ENCODE peak calls at places on chromosomes 12 and 14, in five cellular contexts. A is CD8-positive, alpha-beta T cell; Z is pancreas; G is stomach; J is sigmoid colon. H is an unnamed sample. For H3K4me1, the result is how much of the 10 kb centered on the place peaks cover.

GRCh38 chr14:99774204-99774497 is 19.1 kb upstream of the EML1 start:
- DNase-seq in A (no peak), Z (no peak), G (no peak), J (no peak), H (no peak)

GRCh38 chr12:60845696-60846095 is 1249.9 kb downstream of the SLC16A7 start:
- DNase-seq in A (no peak), Z (no peak), G (no peak), J (no peak), H (no peak)

GRCh38 chr12:97923546-97923945 is 460.9 kb downstream of the RMST start:
- DNase-seq in A (no peak), Z (no peak), G (no peak), J (no peak), H (no peak)

GRCh38 chr14:36510078-36510799 is 9.8 kb downstream of the NKX2-1 start:
- DNase-seq in A (no peak), Z (no peak), G (no peak), J (no peak), H (no peak)

GRCh38 chr14:68397827-68398226 is 395.0 kb downstream of the ZFP36L1 start:
- DNase-seq in A (no peak), Z (no peak), G (no peak), J (no peak), H (no peak)

GRCh38 chr14:102683399-102684275 is 91.2 kb downstream of the RCOR1 start:
- DNase-seq in A (no peak), Z (peak), G (peak), J (no peak), H (no peak)

GRCh38 chr14:59632381-59632780 is 55.8 kb upstream of the CCDC175 start:
- DNase-seq in A (no peak), Z (no peak), G (peak), J (no peak), H (peak)

GRCh38 chr14:36238666-36239363 is 62.3 kb upstream of the PTCSC3 start:
- DNase-seq in A (no peak), Z (no peak), G (no peak), J (no peak), H (peak)

GRCh38 chr12:69467400-69467799 is 2.8 kb upstream of the FRS2 start:
- DNase-seq in A (no peak), Z (no peak), G (no peak), J (no peak), H (no peak)

GRCh38 chr14:88269816-88270416 is 53.2 kb downstream of the KCNK10 start:
- DNase-seq in A (no peak), Z (peak), G (no peak), J (no peak), H (no peak)

GRCh38 chr12:24991209-24992049 is 42.5 kb upstream of the BCAT1 start:
- DNase-seq in A (no peak), Z (no peak), G (no peak), J (no peak), H (peak)

GRCh38 chr12:4118017-4118510 is 155.5 kb upstream of the CCND2 start:
- DNase-seq in A (no peak), Z (no peak), G (no peak), J (peak), H (peak)

GRCh38 chr12:88188180-88188579 is 46.1 kb downstream of the TMTC3 start:
- DNase-seq in A (no peak), Z (no peak), G (no peak), J (no peak), H (peak)

GRCh38 chr12:1805441-1806081 is 14.8 kb upstream of the LRTM2 start:
- DNase-seq in A (no peak), Z (no peak), G (no peak), J (peak), H (no peak)

GRCh38 chr12:78035913-78036658 is 205.4 kb downstream of the NAV3 start:
- DNase-seq in A (no peak), Z (no peak), G (no peak), J (no peak), H (no peak)

GRCh38 chr14:104134061-104134965 is 4.1 kb upstream of the KIF26A start:
- DNase-seq in A (no peak), Z (peak), G (no peak), J (no peak), H (no peak)

GRCh38 chr14:85529803-85530574 is at the start of gene FLRT2:
- DNase-seq in A (no peak), Z (peak), G (peak), J (peak), H (peak)

GRCh38 chr12:3122841-3123678 is 45.9 kb downstream of the TSPAN9 start:
- DNase-seq in A (no peak), Z (no peak), G (no peak), J (no peak), H (no peak)

GRCh38 chr14:75861161-75861621 is 120.6 kb downstream of the TGFB3 start:
- DNase-seq in A (no peak), Z (no peak), G (no peak), J (peak), H (no peak)

GRCh38 chr12:3869860-3870259 is 3.3 kb downstream of the PARP11 start:
- DNase-seq in A (peak), Z (no peak), G (no peak), J (no peak), H (no peak)

GRCh38 chr14:94125659-94126418 is 3.6 kb downstream of the IFI27L2 start:
- DNase-seq in A (no peak), Z (no peak), G (peak), J (peak), H (no peak)

GRCh38 chr14:59229653-59230406 is 41.4 kb downstream of the DAAM1 start:
- DNase-seq in A (no peak), Z (no peak), G (no peak), J (no peak), H (no peak)

GRCh38 chr14:22935156-22935555 is 6.0 kb upstream of the PRMT5 start:
- DNase-seq in A (no peak), Z (no peak), G (no peak), J (no peak), H (no peak)

GRCh38 chr14:77920312-77920711 is 120.4 kb downstream of the ADCK1 start:
- DNase-seq in A (no peak), Z (no peak), G (no peak), J (no peak), H (no peak)

DNA sequence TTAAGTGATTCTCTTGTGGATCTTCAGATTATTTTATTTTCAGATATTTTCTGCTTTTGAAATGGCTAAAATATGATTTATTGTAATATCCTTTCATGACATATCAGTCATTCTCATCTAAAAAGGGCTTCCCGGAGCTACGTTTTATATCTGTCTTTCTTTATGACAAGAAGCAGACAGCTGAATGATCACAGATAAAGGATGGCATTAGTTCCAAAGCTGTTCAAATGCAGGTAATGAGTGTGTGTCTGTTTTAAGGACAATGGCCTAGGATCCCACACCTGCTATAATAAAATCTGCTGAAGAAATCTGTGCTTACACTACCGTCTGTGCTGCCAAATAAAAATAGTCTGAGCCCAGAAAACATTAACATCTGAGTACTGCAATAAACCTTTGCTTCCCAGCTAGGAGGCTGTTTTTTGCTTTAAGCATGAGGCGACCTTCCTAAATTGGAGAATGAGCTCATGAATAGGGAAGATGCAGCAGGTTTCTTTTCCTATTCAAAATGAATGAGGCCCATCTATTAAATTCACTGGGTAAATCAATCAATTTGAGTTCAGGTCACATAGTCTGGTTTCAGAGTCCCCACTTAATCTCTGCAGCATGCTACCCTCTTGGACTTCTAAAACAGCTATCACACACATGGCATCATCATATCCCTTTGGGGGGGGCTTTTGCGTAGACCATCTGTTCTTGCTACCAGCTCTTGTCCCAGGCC is 498.5 kb downstream of the NELL2 start:
- DNase-seq in A (no peak), Z (no peak), G (no peak), J (no peak), H (no peak)
- TF ChIP-seq CTCF in A (no peak), Z (no peak), G (no peak), J (no peak), H (no peak)

GRCh38 chr12:113232787-113233585 is 11.7 kb downstream of the TPCN1 start:
- DNase-seq in A (peak), Z (no peak), G (peak), J (peak), H (no peak)
- H3K4me1 ChIP-seq in A (under half), Z (under half), G (under half), J (under half), H (under half)

GRCh38 chr14:79583738-79584405 is 627.4 kb downstream of the DIO2 start:
- DNase-seq in A (no peak), Z (no peak), G (no peak), J (no peak), H (no peak)

GRCh38 chr14:79585845-79586244 is 625.5 kb downstream of the DIO2 start:
- DNase-seq in A (no peak), Z (no peak), G (no peak), J (no peak), H (peak)

GRCh38 chr14:79586401-79586800 is 624.9 kb downstream of the DIO2 start:
- DNase-seq in A (no peak), Z (peak), G (no peak), J (no peak), H (no peak)

GRCh38 chr14:79587194-79587593 is 624.1 kb downstream of the DIO2 start:
- DNase-seq in A (no peak), Z (no peak), G (no peak), J (no peak), H (no peak)

GRCh38 chr14:79584679-79585078 is 626.6 kb downstream of the DIO2 start:
- DNase-seq in A (no peak), Z (no peak), G (no peak), J (no peak), H (peak)
- TF ChIP-seq CTCF in A (no peak), Z (no peak), G (no peak), J (no peak), H (peak)

GRCh38 chr12:9730591-9730990 is 2.3 kb downstream of the CLECL1 start:
- DNase-seq in A (no peak), Z (no peak), G (no peak), J (no peak), H (no peak)
- H3K4me1 ChIP-seq in A (under half), Z (under half), G (under half), J (under half), H (under half)

DNA sequence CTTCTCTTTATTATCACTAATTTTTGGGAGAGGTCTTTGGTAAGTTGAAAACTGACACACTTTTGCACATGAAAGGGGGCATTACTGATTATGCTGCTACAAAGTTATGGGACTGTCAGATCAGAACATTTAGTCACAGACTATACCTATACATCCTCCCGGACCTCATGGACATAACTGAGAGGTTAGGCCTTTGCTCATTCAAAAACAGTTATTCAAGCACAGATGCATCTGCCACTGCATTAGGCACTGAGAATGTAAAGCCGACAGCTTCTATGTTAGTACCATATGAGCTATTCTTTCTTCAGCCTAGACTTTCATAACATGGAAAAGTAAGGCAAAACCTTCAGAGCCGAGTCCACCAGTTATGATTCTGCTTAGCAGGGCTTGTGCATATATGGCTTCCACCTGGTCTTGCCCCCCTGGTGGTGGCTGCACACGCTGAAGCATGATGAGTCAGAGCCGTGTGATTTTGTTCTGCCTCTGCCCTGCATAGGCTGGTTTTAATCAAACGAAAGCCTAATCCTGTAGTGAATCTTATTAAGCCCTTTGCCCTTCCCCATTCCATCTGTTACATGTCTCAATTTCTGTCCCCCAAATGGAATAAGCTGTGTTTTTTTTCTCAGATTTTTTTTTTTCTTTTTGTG is 21.8 kb upstream of the RNU6-8 start:
- DNase-seq in A (no peak), Z (peak), G (no peak), J (peak), H (peak)
- TF ChIP-seq CTCF in A (no peak), Z (no peak), G (no peak), J (peak), H (peak)

DNA sequence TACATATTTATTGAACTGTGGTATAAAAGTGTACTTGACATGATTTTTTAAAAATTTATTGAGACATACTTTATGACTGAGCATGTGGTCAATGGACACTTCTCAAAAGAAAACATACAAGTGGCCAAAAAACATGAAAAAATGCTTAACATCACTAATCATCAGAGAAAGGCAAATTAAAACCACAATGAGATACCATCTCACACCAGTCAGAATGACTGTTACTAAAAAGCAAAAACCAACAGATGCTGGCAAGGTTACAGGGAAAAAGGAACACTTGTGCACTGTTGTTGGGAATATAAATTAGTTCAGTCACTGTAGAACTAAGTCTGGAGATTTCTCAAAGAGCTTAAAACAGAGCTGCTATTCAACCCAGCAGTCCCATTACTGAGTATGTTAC is 1177.6 kb downstream of the GALC start:
- DNase-seq in A (no peak), Z (no peak), G (no peak), J (no peak), H (no peak)
- H3K4me1 ChIP-seq in A (under half), Z (under half), G (under half), J (under half), H (under half)

H was measured in foreskin keratinocyte.